ENCODE peak calls at places on chromosomes 6 and 20, in eight cellular contexts. B is hepatocyte, T is left ventricle myocardium inferior, K is neural crest cell, J is AG04450, X is GM10248, H is right lobe of liver, A is foreskin fibroblast. Y is an unnamed sample.

GRCh38 chr20:23666698-23667097 is 22.1 kb downstream of the CST4 start:
- DNase-seq in B (no peak), T (peak; percentile 52), K (no peak), J (no peak), X (no peak), H (no peak), A (no peak), Y (no peak)

GRCh38 chr20:37644605-37645004 is 49.2 kb upstream of the CTNNBL1 start:
- DNase-seq in B (no peak), T (no peak), K (no peak), J (no peak), X (no peak), H (no peak), A (no peak), Y (no peak)

GRCh38 chr6:47700051-47700450 is 1.7 kb downstream of the ADGRF4 start:
- DNase-seq in B (peak; percentile 67), T (no peak), K (no peak), J (no peak), X (no peak), H (no peak), A (no peak), Y (no peak)

GRCh38 chr6:17501442-17501841 is 98.7 kb upstream of the FAM8A1 start:
- DNase-seq in B (no peak), T (no peak), K (no peak), J (no peak), X (no peak), H (no peak), A (no peak), Y (no peak)

GRCh38 chr6:159729598-159729997 is 2.3 kb downstream of the WTAP start:
- DNase-seq in B (peak; percentile 16), T (no peak), K (no peak), J (no peak), X (peak; percentile 26), H (no peak), A (no peak), Y (no peak)

GRCh38 chr6:164455835-164456234 is 853.6 kb downstream of the C6orf118 start:
- DNase-seq in B (no peak), T (no peak), K (no peak), J (no peak), X (no peak), H (no peak), A (no peak), Y (no peak)

GRCh38 chr6:4209201-4209600 is 73.8 kb upstream of the ECI2 start:
- DNase-seq in B (no peak), T (no peak), K (no peak), J (no peak), X (no peak), H (no peak), A (no peak), Y (no peak)

GRCh38 chr6:77173472-77174074 is 289.7 kb downstream of the HTR1B start:
- DNase-seq in B (no peak), T (no peak), K (no peak), J (no peak), X (no peak), H (no peak), A (no peak), Y (no peak)

GRCh38 chr6:13351271-13351670 is 22.9 kb upstream of the TBC1D7 start:
- DNase-seq in B (no peak), T (no peak), K (peak; percentile 35), J (no peak), X (no peak), H (no peak), A (no peak), Y (no peak)

GRCh38 chr6:127119361-127120108 is 1.1 kb downstream of the RSPO3 start:
- DNase-seq in B (peak; percentile 29), T (no peak), K (peak; percentile 18), J (no peak), X (peak; percentile 50), H (no peak), A (no peak), Y (peak; percentile 34)

GRCh38 chr6:82144852-82145332 is 102.7 kb downstream of the IBTK start:
- DNase-seq in B (peak; percentile 78), T (peak; percentile 56), K (no peak), J (peak; percentile 33), X (no peak), H (no peak), A (peak; percentile 91), Y (no peak)

GRCh38 chr6:147578883-147579282 is 70.4 kb downstream of the SAMD5 start:
- DNase-seq in B (no peak), T (no peak), K (no peak), J (no peak), X (no peak), H (no peak), A (no peak), Y (no peak)

GRCh38 chr6:53361549-53362031 is 12.8 kb upstream of the ELOVL5 start:
- DNase-seq in B (no peak), T (no peak), K (no peak), J (no peak), X (no peak), H (no peak), A (peak; percentile 77), Y (no peak)

GRCh38 chr6:100300221-100300736 is 164.4 kb downstream of the SIM1 start:
- DNase-seq in B (peak; percentile 41), T (no peak), K (no peak), J (peak; percentile 72), X (no peak), H (no peak), A (peak; percentile 96), Y (no peak)

GRCh38 chr6:168290095-168290494 is 29.5 kb downstream of the DACT2 start:
- DNase-seq in B (no peak), T (no peak), K (no peak), J (no peak), X (no peak), H (no peak), A (no peak), Y (no peak)

GRCh38 chr6:145453376-145453775 is 281.9 kb downstream of the EPM2A start:
- DNase-seq in B (no peak), T (no peak), K (no peak), J (no peak), X (no peak), H (no peak), A (no peak), Y (no peak)
- TF ChIP-seq CTCF in B (peak; percentile 15), T (no peak), K (peak; percentile 57), J (peak; percentile 49), X (no peak), H (peak; percentile 31), A (no peak), Y (peak; percentile 79)

GRCh38 chr6:25695671-25696070 is 43.7 kb downstream of the SCGN start:
- DNase-seq in B (no peak), T (no peak), K (no peak), J (no peak), X (no peak), H (no peak), A (no peak), Y (no peak)
- TF ChIP-seq CTCF in B (no peak), T (no peak), K (no peak), J (no peak), X (no peak), H (no peak), A (no peak), Y (no peak)

GRCh38 chr6:156848123-156848522 is 70.9 kb downstream of the ARID1B start:
- DNase-seq in B (no peak), T (no peak), K (no peak), J (no peak), X (no peak), H (no peak), A (no peak), Y (no peak)
- TF ChIP-seq CTCF in B (no peak), T (no peak), K (no peak), J (no peak), X (no peak), H (no peak), A (no peak), Y (no peak)

GRCh38 chr20:22402990-22403859 is 181.1 kb downstream of the FOXA2 start:
- DNase-seq in B (peak; percentile 21), T (no peak), K (no peak), J (no peak), X (no peak), H (no peak), A (no peak), Y (no peak)
- TF ChIP-seq CTCF in B (no peak), T (no peak), K (no peak), J (no peak), X (no peak), H (no peak), A (no peak), Y (no peak)